ENCODE peak calls at places on chromosome 15, in four cellular contexts. F is fibroblast of mammary gland, T is foreskin fibroblast, E is adrenal gland. S is an unnamed sample.

GRCh38 chr15:58438956-58439355 is 7.2 kb downstream of the LIPC start:
- DNase-seq in F (peak; percentile 42), T (no peak), E (no peak), S (peak; percentile 50)

GRCh38 chr15:48785195-48785594 is 25.7 kb downstream of the CEP152 start:
- DNase-seq in F (no peak), T (no peak), E (no peak), S (no peak)

GRCh38 chr15:58019503-58020376 is 45.8 kb downstream of the ALDH1A2 start:
- DNase-seq in F (peak; percentile 70), T (peak; percentile 43), E (no peak), S (no peak)

GRCh38 chr15:58522391-58522790 is 90.6 kb downstream of the LIPC start:
- DNase-seq in F (no peak), T (no peak), E (no peak), S (no peak)

GRCh38 chr15:61974759-61975158 is 85.5 kb downstream of the VPS13C start:
- DNase-seq in F (peak; percentile 21), T (no peak), E (no peak), S (no peak)

GRCh38 chr15:92611995-92612745 is 43.4 kb downstream of the FAM174B start:
- DNase-seq in F (no peak), T (no peak), E (no peak), S (no peak)

GRCh38 chr15:77037475-77038209 is 33.3 kb downstream of the TSPAN3 start:
- DNase-seq in F (no peak), T (no peak), E (peak; percentile 5), S (no peak)

GRCh38 chr15:51688863-51689262 is 7.6 kb downstream of the SCG3 start:
- DNase-seq in F (peak; percentile 12), T (no peak), E (no peak), S (no peak)

GRCh38 chr15:28891588-28891987 is 5.8 kb downstream of the APBA2 start:
- DNase-seq in F (no peak), T (no peak), E (no peak), S (no peak)

GRCh38 chr15:82108489-82109078 is 62.8 kb upstream of the MEX3B start:
- DNase-seq in F (peak; percentile 35), T (no peak), E (peak; percentile 72), S (no peak)

GRCh38 chr15:52289629-52290081 is 5.9 kb downstream of the MYO5C start:
- DNase-seq in F (no peak), T (no peak), E (no peak), S (no peak)

GRCh38 chr15:69317392-69317841 is 18.7 kb downstream of the PAQR5 start:
- DNase-seq in F (no peak), T (no peak), E (no peak), S (no peak)

GRCh38 chr15:63870043-63870394 is 36.3 kb upstream of the HERC1 start:
- DNase-seq in F (peak; percentile 23), T (no peak), E (no peak), S (no peak)

GRCh38 chr15:65940618-65940909 is 71.3 kb downstream of the RAB11A start:
- DNase-seq in F (peak; percentile 10), T (no peak), E (peak; percentile 29), S (no peak)

GRCh38 chr15:81758789-81759188 is 287.0 kb downstream of the MEX3B start:
- DNase-seq in F (no peak), T (no peak), E (no peak), S (no peak)

GRCh38 chr15:48719668-48720067 is 74.2 kb upstream of the FBN1 start:
- DNase-seq in F (no peak), T (no peak), E (no peak), S (no peak)

DNA sequence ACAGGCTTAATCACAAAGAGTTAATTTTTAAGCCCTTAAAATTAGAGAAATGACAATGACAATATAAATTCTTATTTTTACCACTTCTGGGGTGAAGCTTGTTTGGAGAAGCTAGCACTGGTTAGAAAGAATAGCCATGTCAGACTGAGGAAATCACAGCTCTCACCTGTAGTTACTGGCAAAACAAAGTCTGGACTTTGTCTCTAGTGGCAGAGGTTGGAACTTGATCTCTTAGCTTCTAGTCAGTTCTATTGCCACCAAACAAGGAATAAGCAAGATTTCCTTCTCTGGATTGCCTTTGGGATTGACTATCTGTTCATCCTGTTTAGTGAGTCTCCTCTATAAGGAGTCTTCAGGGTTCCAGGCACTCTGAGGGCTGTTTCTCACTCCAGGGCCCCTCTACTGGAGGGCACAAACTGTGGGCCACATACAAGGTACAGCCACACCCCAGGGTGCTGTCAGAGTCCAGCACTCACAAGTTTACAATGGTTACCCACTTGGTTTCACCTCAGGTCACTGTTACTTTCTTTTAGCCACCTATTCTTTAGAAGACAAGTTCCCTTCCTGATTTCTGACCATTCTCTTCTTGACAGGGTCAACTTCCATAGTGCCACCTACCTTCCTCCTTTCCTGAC is 426.6 kb upstream of the THBS1 start:
- DNase-seq in F (no peak), T (no peak), E (no peak), S (no peak)
- TF ChIP-seq CTCF in F (peak; percentile 9), T (no peak), E (no peak), S (no peak)

GRCh38 chr15:90694987-90695386 is 22.2 kb upstream of the BLM start:
- DNase-seq in F (no peak), T (no peak), E (no peak), S (no peak)

GRCh38 chr15:90686435-90687218 is 30.5 kb upstream of the BLM start:
- DNase-seq in F (no peak), T (no peak), E (no peak), S (no peak)

GRCh38 chr15:90690585-90690984 is 26.6 kb upstream of the BLM start:
- DNase-seq in F (no peak), T (no peak), E (no peak), S (no peak)

GRCh38 chr15:90691982-90692773 is 25.0 kb upstream of the BLM start:
- DNase-seq in F (no peak), T (no peak), E (no peak), S (no peak)

DNA sequence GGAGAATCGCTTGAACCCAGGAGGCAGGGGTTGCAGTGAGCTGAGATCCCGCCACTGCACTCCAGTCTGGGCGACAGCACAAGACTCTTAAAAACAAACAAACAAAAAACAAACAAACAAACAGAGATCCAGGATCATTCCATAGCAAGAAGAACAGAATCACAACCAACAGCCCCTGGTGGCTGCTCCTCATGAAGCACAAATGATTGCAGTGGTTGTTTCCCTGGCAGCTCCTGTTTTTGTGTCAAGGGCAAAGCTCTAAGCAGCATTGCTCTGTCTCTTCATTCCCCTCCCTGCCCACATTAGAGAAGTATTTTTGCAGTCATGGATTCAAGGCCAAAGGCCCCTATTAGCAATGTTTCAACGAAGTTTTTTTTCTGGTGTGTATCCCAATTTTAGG is 25.8 kb upstream of the BLM start:
- DNase-seq in F (no peak), T (no peak), E (peak; percentile 56), S (no peak)
- TF ChIP-seq CTCF in F (peak; percentile 22), T (peak; percentile 16), E (peak; percentile 39), S (no peak)

DNA sequence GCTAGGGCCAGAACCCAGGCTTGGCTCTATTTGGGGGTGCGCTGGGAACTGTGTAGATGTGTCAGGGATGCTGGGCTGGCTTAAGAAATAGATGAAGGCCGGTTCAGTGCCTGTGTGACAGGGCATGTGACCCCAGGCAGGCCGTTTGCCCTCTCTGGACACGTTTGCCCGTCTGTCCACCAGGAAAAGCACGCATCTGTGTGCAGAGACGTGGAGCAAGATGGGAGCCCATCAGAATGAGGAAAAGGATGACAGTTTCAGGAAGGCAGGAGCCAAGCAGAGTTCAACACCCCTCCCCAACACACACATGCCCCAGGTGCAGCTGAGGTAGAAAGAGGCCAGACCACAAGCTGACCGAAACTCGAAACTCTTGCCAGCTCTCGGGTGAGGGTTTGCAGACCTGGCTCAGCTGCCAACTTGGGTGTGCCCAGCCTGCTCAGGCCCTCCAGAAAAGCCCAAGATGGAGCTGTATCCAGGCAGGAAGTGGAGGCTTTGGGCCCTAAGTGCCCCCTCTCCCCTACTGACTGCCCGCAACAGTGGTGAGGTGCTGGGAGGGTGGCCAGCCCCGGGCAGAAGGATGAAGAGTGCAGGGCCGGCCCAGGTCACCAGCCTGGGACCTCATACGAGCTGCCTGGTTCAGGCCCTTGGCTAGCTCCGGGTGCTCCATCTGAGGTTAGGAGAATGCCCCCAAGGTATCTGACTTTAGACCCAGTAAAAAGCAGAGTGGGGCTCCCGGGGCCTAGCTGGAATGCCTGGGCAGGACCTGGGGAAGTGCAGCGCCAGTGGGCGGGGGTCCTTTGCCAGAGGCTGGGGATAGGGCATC is 10.2 kb upstream of the MESP1 start:
- DNase-seq in F (no peak), T (no peak), E (no peak), S (no peak)
- TF ChIP-seq CTCF in F (no peak), T (no peak), E (no peak), S (no peak)

GRCh38 chr15:80087104-80087503 is 27.6 kb downstream of the ZFAND6 start:
- DNase-seq in F (no peak), T (no peak), E (no peak), S (no peak)
- TF ChIP-seq CTCF in F (peak; percentile 16), T (peak; percentile 19), E (peak; percentile 8), S (no peak)